ENCODE peak calls at places on chromosomes 3 and 15, in seven cellular contexts. F, X, Q, U, L, E and N are unnamed samples.

GRCh38 chr3:176430244-176430893 is 766.9 kb downstream of the TBL1XR1 start:
- DNase-seq in L (peak), F (no peak), E (peak), Q (peak), U (no peak), X (peak), N (no peak)

GRCh38 chr3:190031887-190032752 is 88.6 kb downstream of the P3H2 start:
- DNase-seq in U (no peak), X (no peak), Q (no peak), L (no peak), E (peak), F (no peak), N (no peak)

GRCh38 chr15:50182233-50183013 is 427 bp downstream of the SLC27A2 start:
- DNase-seq in Q (peak), U (no peak), F (peak), X (peak), L (no peak), E (peak), N (no peak)

GRCh38 chr3:21294768-21295167 is 456.2 kb downstream of the ZNF385D start:
- DNase-seq in Q (peak), U (no peak), F (no peak), L (no peak), X (no peak), E (peak), N (no peak)

GRCh38 chr3:8702560-8702959 is 31.0 kb upstream of the CAV3 start:
- DNase-seq in Q (no peak), X (no peak), U (no peak), F (no peak), L (no peak), E (no peak), N (no peak)

GRCh38 chr3:108897883-108898282 is 55.8 kb downstream of the GUCA1C start:
- DNase-seq in F (no peak), X (no peak), Q (no peak), L (no peak), U (no peak), E (no peak), N (no peak)

GRCh38 chr15:67076147-67076843 is 10.9 kb downstream of the SMAD3 start:
- DNase-seq in Q (peak), U (no peak), F (peak), L (peak), E (peak), X (no peak), N (no peak)

GRCh38 chr15:25169318-25169717 is 214.5 kb downstream of the SNRPN start:
- DNase-seq in U (no peak), Q (no peak), E (no peak), X (no peak), L (no peak), F (no peak), N (no peak)

GRCh38 chr15:99224815-99225214 is 24.6 kb downstream of the TTC23 start:
- DNase-seq in Q (no peak), E (no peak), U (no peak), X (no peak), F (no peak), L (no peak), N (no peak)

GRCh38 chr15:39851505-39852082 is 68.5 kb downstream of the GPR176 start:
- DNase-seq in U (no peak), X (no peak), Q (peak), L (no peak), F (peak), E (peak), N (no peak)

GRCh38 chr3:67198374-67198773 is 200.3 kb downstream of the KBTBD8 start:
- DNase-seq in X (no peak), L (no peak), Q (no peak), U (no peak), F (no peak), E (no peak), N (no peak)

GRCh38 chr15:97522362-97522761 is 438.1 kb upstream of the ARRDC4 start:
- DNase-seq in U (no peak), E (peak), L (no peak), X (no peak), Q (peak), F (no peak), N (no peak)

GRCh38 chr3:107661447-107662108 is 138.8 kb downstream of the BBX start:
- DNase-seq in U (no peak), F (peak), E (peak), L (no peak), Q (no peak), X (no peak), N (no peak)

GRCh38 chr3:59985643-59986200 is 935.9 kb upstream of the CFAP20DC start:
- DNase-seq in L (no peak), E (no peak), X (no peak), F (no peak), U (no peak), Q (no peak), N (no peak)

GRCh38 chr3:53811143-53811915 is 34.9 kb downstream of the CHDH start:
- DNase-seq in U (no peak), X (no peak), L (no peak), Q (no peak), E (no peak), F (no peak), N (no peak)

GRCh38 chr3:8445861-8446260 is 55.8 kb upstream of the LMCD1 start:
- DNase-seq in Q (peak), U (no peak), X (no peak), L (peak), F (no peak), E (peak), N (no peak)

GRCh38 chr3:141680620-141681389 is 57.3 kb upstream of the RNF7 start:
- DNase-seq in Q (peak), X (peak), L (no peak), E (peak), F (peak), U (no peak), N (no peak)

GRCh38 chr3:179015551-179016020 is 56.0 kb downstream of the ZMAT3 start:
- DNase-seq in E (peak), Q (peak), F (peak), L (peak), X (peak), U (no peak), N (no peak)

GRCh38 chr15:63380828-63381282 is 791 bp downstream of the CA12 start:
- DNase-seq in L (no peak), Q (peak), U (no peak), E (peak), X (no peak), F (no peak), N (no peak)

GRCh38 chr15:63381301-63382192 is at the start of gene CA12:
- DNase-seq in Q (peak), L (no peak), F (peak), E (peak), X (peak), U (no peak), N (no peak)

GRCh38 chr15:63380151-63380827 is 1.4 kb downstream of the CA12 start:
- DNase-seq in X (no peak), L (no peak), E (no peak), U (no peak), Q (peak), F (no peak), N (no peak)

GRCh38 chr15:63378946-63379345 is 2.7 kb downstream of the CA12 start:
- DNase-seq in E (no peak), F (no peak), U (no peak), Q (no peak), X (no peak), L (no peak), N (no peak)

DNA sequence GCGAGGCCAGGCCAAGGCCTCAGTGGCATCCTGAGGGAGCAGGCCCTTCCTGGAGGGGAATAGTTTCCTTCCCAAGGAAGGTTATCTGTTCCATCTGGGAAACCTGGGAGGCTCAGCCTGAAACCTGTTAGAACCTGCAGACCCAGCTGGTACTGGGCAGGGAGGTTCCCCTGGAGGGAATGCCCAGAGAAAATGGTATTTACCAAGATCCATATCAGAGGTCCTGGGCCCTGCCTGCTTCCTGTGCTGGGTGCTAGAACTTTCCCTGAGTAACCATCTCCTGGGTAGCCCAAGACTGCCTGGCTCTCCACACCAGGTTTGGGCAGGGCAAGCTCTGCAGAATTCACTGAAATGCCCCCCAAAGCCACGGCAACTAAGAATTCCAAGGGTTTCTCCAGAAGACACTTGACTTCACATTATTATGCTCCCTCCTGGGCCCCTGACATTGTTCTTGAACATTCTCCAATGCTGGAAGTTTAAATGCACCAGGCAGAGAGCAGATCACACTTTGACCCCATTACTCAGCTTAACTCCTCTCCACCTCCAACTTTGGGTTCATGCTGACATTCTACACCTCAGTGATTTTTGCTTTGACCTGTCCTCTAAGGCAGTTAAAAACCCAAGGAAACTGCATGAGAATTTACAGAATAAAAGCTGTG is 2.0 kb downstream of the CA12 start:
- DNase-seq in X (no peak), F (no peak), U (no peak), L (no peak), E (no peak), Q (no peak), N (no peak)
- H3K27ac ChIP-seq in X (peak), F (no peak), U (no peak), L (no peak), E (no peak), Q (no peak), N (no peak)

GRCh38 chr3:117661636-117662095 is 952.1 kb downstream of the TUSC7 start:
- DNase-seq in X (no peak), F (no peak), L (peak), Q (peak), E (peak), U (no peak), N (no peak)
- H3K27ac ChIP-seq in X (no peak), F (peak), L (peak), Q (peak), E (peak), U (no peak), N (no peak)

GRCh38 chr15:33834892-33835730 is 133.2 kb upstream of the CHRM5 start:
- DNase-seq in F (no peak), L (no peak), E (no peak), Q (no peak), U (no peak), X (no peak), N (no peak)
- H3K27ac ChIP-seq in F (no peak), L (no peak), E (no peak), Q (no peak), U (no peak), X (no peak), N (no peak)

DNA sequence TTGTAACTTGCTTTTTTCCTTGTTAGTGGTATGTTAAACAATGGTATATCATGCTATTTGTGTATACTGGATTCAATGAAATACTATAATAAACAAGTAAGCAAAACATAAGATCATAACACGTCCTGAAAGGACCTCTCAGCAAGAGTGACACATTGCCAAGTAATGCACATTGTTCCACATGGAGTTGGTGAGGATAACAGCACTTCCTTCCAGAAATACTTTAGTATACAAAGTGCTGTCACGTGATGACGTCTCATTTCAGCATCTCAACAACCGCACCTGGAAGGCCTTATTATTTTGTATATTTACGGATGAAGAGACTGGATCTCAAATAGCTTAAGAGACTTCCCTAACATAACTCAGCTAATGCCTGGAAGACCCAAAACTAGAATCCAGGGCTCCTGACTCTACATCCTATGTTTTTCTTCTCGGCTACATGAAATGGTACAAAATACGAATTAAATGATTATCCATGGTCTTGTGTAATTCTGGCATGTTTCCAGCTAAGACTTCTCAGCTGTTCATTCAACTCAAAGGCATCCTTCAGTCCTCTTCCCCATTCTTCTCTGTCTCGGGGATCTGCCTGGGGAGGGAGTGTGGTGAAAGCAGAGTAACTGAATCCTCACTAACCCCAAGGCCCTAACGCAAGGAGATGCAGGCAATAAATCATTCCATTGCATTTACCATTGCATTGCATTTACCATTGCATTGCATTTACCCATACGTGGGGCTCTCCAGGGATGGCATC is 79.1 kb downstream of the LIPC start:
- DNase-seq in E (peak), Q (peak), X (no peak), L (peak), U (no peak), F (peak), N (no peak)
- H3K27ac ChIP-seq in E (no peak), Q (no peak), X (no peak), L (no peak), U (no peak), F (peak), N (no peak)

GRCh38 chr3:37891227-37891626 is 29.5 kb downstream of the CTDSPL start:
- DNase-seq in E (no peak), U (no peak), X (peak), Q (no peak), F (no peak), L (no peak), N (no peak)
- H3K27ac ChIP-seq in E (no peak), U (no peak), X (no peak), Q (no peak), F (no peak), L (no peak), N (no peak)

GRCh38 chr3:113241292-113242033 is 30.1 kb downstream of the BOC start:
- DNase-seq in E (peak), Q (peak), F (peak), U (no peak), L (no peak), X (no peak), N (no peak)
- H3K27ac ChIP-seq in E (no peak), Q (peak), F (no peak), U (peak), L (no peak), X (no peak), N (no peak)

DNA sequence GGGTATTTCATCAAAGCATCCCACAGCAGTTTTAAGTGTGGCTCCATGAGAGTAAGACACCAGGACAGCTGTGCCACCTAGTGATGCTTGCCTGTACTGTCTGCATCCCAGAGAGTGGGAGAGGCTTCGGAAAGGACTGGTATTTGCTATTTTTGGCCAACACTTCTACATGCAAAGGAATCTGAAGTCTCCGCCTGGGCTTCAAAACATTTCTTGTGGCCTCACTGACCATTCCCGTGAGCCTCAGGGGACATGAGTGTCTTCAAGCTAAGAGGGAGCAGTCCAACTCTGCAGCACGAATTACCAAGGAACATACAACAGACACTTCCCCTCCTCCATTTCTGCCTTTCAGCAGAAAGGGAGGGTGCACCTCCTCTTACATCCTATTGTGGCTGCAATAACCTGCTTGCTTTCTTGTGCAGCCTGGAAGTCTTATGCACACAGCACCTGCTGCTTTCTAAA is 177.5 kb downstream of the RORA start:
- DNase-seq in U (peak), E (peak), F (peak), L (peak), Q (peak), X (peak), N (peak)
- H3K27ac ChIP-seq in U (no peak), E (no peak), F (no peak), L (no peak), Q (no peak), X (no peak), N (no peak)